ENCODE peak calls at places on chromosome 19, in ten cellular contexts. E is PC-3, L is lower lobe of right lung, K is IMR-90, A is ovary, O is LNCaP clone FGC, V is thyroid gland, I is dorsolateral prefrontal cortex, Q is BE2C, C is stomach. M is an unnamed sample.

GRCh38 chr19:30682576-30683536 is 310.7 kb downstream of the ZNF536 start:
- DNase-seq in C (peak; percentile 74), V (peak; percentile 68), Q (peak; percentile 84), I (peak; percentile 85), O (peak; percentile 36), A (peak; percentile 82), E (peak; percentile 70), L (peak; percentile 63), K (peak; percentile 82), M (peak; percentile 63)

GRCh38 chr19:12194827-12195500 is 32.1 kb downstream of the ZNF136 start:
- DNase-seq in A (peak; percentile 92), E (no peak), V (peak; percentile 97), Q (peak; percentile 90), L (peak; percentile 81), C (peak; percentile 90), K (peak; percentile 6), I (peak; percentile 94), O (peak; percentile 55), M (no peak)

GRCh38 chr19:56126983-56127780 is 6.1 kb upstream of the ZNF787 start:
- DNase-seq in C (no peak), E (no peak), V (no peak), Q (peak; percentile 36), L (no peak), K (no peak), A (no peak), O (no peak), I (no peak), M (no peak)

GRCh38 chr19:19997656-19998268 is 41.5 kb downstream of the ZNF682 start:
- DNase-seq in V (peak; percentile 24), K (no peak), L (no peak), I (no peak), C (peak; percentile 27), Q (peak; percentile 38), O (no peak), A (no peak), E (no peak), M (no peak)

GRCh38 chr19:23561341-23561740 is 125.7 kb downstream of the ZNF675 start:
- DNase-seq in V (no peak), Q (no peak), E (peak; percentile 43), C (no peak), O (no peak), L (no peak), K (no peak), A (no peak), I (no peak), M (peak; percentile 85)

GRCh38 chr19:55673465-55673864 is 1.6 kb upstream of the EPN1 start:
- DNase-seq in A (no peak), V (no peak), L (no peak), E (no peak), I (no peak), K (no peak), O (no peak), Q (no peak), C (no peak), M (no peak)

GRCh38 chr19:7871530-7872305 is 2.5 kb downstream of the PRR36 start:
- DNase-seq in V (peak; percentile 86), C (peak; percentile 97), E (peak; percentile 98), A (peak; percentile 94), O (peak; percentile 89), Q (peak; percentile 98), I (peak; percentile 75), L (peak; percentile 96), K (peak; percentile 85), M (peak; percentile 95)

GRCh38 chr19:29837448-29837961 is 25.7 kb downstream of the CCNE1 start:
- DNase-seq in V (no peak), E (no peak), O (no peak), L (no peak), I (no peak), C (no peak), Q (no peak), A (no peak), K (no peak), M (no peak)

GRCh38 chr19:39372047-39372802 is 18.7 kb downstream of the PAF1 start:
- DNase-seq in V (peak; percentile 58), O (no peak), A (peak; percentile 91), L (peak; percentile 56), C (peak; percentile 52), I (peak; percentile 61), Q (no peak), K (peak; percentile 93), E (no peak), M (peak; percentile 47)

DNA sequence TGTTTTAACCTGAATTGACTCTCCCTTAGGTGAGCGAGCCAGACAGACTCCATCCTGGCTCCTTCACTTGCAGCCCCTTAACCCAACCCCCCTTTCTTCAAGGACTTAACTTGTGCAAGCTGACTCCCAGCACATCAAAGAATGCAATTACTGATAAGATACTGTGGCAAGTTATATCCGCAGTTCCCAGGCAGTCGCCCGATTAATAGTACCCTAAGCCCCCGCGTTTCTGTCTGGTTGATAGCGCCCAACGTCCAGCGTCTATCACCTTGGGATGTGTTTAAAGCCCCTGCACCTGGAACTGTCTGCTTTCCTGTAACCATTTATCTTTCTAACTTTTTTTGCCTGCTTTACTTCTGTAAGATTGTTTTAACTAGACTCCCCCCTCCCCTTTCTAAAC is 6.2 kb downstream of the HSD17B14 start:
- DNase-seq in Q (no peak), L (no peak), O (no peak), V (no peak), I (no peak), E (no peak), C (no peak), A (no peak), K (no peak), M (no peak)
- TF ChIP-seq CTCF in Q (no peak), L (no peak), O (no peak), V (no peak), I (no peak), E (no peak), C (no peak), A (no peak), K (no peak), M (no peak)

DNA sequence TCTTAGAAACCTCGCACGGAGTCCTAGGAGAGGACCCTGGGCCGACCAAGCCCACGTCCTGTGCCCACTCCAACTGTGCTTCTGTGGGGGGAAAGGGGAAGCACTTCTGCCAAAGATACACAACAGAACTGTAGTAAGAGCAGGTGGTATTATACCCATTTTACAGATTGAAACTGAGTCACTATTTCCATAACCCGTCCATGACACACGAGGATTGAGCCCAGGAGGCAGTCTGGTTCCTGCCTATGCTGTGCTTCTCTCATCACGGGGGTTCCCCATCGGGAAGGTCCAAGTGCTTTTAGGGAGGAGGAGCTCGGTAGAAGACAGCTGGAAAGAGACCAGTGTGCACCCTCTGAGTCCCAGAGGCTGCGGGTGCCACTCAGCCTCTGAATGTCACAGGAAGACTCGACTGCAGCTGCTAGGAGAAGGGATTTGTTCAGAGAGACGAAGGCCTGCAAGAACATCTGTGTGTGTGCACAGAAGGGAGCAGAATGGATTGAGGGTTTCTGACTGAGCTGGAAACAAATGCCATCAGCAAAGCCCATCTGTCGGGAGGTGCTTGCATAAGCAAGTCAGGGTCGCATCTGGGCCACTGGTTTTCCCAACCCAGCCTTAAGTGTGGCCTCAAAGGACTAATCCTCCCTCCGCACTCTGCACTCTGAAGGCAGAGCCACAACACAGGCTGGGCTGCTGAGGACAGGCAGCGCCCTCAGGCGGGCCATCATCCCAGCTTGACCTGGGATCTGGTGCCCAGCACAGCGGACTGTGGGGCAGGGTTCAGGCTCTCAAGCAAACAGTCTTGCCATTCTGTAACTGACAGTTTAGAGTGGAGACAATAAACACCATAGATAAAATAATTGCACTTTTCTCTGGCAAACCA is 150.0 kb downstream of the DPF1 start:
- DNase-seq in E (no peak), K (peak; percentile 19), O (no peak), C (no peak), Q (no peak), A (no peak), I (peak; percentile 41), V (no peak), L (no peak), M (no peak)
- TF ChIP-seq CTCF in E (no peak), K (no peak), O (no peak), C (no peak), Q (no peak), A (no peak), I (peak; percentile 47), V (no peak), L (no peak), M (no peak)

DNA sequence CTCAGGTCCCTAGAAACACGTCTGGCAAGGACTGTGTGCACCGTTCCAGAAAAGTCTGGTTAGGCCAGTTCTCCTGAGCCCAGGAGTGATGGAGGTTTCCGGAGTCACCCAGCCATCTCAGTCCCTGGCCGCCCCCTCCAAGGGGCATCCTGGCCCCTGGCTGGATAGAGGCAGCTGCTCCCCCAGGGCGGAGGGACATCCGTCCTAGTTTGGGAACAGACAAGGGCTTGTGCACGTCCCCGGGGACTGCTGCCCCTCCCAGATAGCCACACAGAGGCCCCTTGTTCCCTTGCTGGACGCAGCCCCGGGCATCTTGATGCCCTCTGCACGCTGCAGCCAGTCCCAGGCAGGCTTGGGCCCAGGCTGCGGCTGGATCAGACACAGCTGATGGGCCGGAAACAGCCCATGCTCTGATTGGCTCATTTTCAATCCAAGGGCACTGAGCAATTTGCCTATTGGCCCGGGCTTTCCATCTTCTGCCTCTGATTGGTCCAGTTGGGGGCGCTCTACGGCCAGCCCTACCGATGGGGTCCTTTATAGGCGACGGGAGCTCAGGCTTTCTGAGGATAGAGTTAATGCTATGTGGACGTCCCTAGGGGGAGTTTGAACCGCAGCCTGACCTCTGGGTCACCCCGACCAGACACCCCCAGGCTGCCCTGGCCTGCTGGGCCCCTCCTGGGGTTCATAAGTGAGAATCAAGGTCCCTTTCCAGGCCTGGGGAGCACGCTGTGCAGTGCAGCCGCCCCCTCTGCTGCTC is 3.7 kb downstream of the S1PR2 start:
- DNase-seq in C (no peak), L (no peak), E (no peak), O (no peak), I (peak; percentile 93), K (no peak), Q (no peak), V (peak; percentile 61), A (peak; percentile 42), M (no peak)
- TF ChIP-seq CTCF in C (no peak), L (peak; percentile 13), E (peak; percentile 42), O (no peak), I (no peak), K (peak; percentile 10), Q (peak; percentile 18), V (no peak), A (no peak), M (no peak)

GRCh38 chr19:1905863-1906375 is 720 bp downstream of the ADAT3 start:
- DNase-seq in Q (no peak), K (no peak), I (no peak), O (no peak), E (no peak), L (no peak), A (no peak), C (no peak), V (no peak), M (no peak)

GRCh38 chr19:1906985-1907562 is 1.9 kb downstream of the ADAT3 start:
- DNase-seq in O (no peak), Q (no peak), V (no peak), E (no peak), I (no peak), A (no peak), C (no peak), K (no peak), L (no peak), M (no peak)

GRCh38 chr19:1907563-1908363 is 2.6 kb downstream of the ADAT3 start:
- DNase-seq in C (peak; percentile 77), E (peak; percentile 78), K (no peak), I (no peak), V (no peak), A (no peak), Q (no peak), L (no peak), O (peak; percentile 17), M (peak; percentile 69)

GRCh38 chr19:1904385-1905070 is 671 bp upstream of the ADAT3 start:
- DNase-seq in V (peak; percentile 94), E (peak; percentile 92), K (no peak), O (peak; percentile 97), A (no peak), C (peak; percentile 70), Q (no peak), I (no peak), L (peak; percentile 68), M (no peak)

GRCh38 chr19:1905071-1905862 is at the start of the genes ADAT3 and SCAMP4:
- DNase-seq in I (peak; percentile 99), L (peak; percentile 100), E (peak; percentile 95), K (peak; percentile 99), O (peak; percentile 97), V (peak; percentile 99), A (peak; percentile 100), C (peak; percentile 99), Q (peak; percentile 100), M (peak; percentile 99)
- TF ChIP-seq CTCF in I (no peak), L (no peak), E (no peak), K (no peak), O (no peak), V (no peak), A (no peak), C (no peak), Q (no peak), M (no peak)

M was measured in MCF 10A.